ENCODE peak calls at places on chromosome 3, in six cellular contexts. One of them, this sample, is unnamed.

GRCh38 chr3:46968783-46969428 is 7.6 kb downstream of the CCDC12 start:
- ATAC-seq in HepG2: no peak
- ATAC-seq in upper lobe of left lung: no peak
- ATAC-seq in A549: no peak
- ATAC-seq in K562: no peak
- ATAC-seq in GM12878: no peak
- ATAC-seq in this sample: no peak

GRCh38 chr3:187594272-187594671 is 75.9 kb downstream of the SST start:
- ATAC-seq in HepG2: peak
- ATAC-seq in upper lobe of left lung: no peak
- ATAC-seq in A549: no peak
- ATAC-seq in K562: no peak
- ATAC-seq in GM12878: no peak
- ATAC-seq in this sample: no peak

GRCh38 chr3:62098646-62099365 is 274.5 kb downstream of the FEZF2 start:
- ATAC-seq in HepG2: no peak
- ATAC-seq in upper lobe of left lung: no peak
- ATAC-seq in A549: no peak
- ATAC-seq in K562: no peak
- ATAC-seq in GM12878: no peak
- ATAC-seq in this sample: no peak

GRCh38 chr3:196670335-196670734 is 30.8 kb downstream of the NRROS start:
- ATAC-seq in HepG2: no peak
- ATAC-seq in upper lobe of left lung: peak
- ATAC-seq in A549: no peak
- ATAC-seq in K562: peak
- ATAC-seq in GM12878: peak
- ATAC-seq in this sample: peak

GRCh38 chr3:28286595-28286994 is 45.2 kb downstream of the CMC1 start:
- ATAC-seq in HepG2: peak
- ATAC-seq in upper lobe of left lung: peak
- ATAC-seq in A549: peak
- ATAC-seq in K562: peak
- ATAC-seq in GM12878: peak
- ATAC-seq in this sample: no peak

GRCh38 chr3:184336484-184337230 is 743 bp upstream of the FAM131A start:
- ATAC-seq in HepG2: peak
- ATAC-seq in upper lobe of left lung: peak
- ATAC-seq in A549: peak
- ATAC-seq in K562: peak
- ATAC-seq in GM12878: no peak
- ATAC-seq in this sample: peak

GRCh38 chr3:14285526-14285925 is 106.9 kb downstream of the LSM3 start:
- ATAC-seq in HepG2: no peak
- ATAC-seq in upper lobe of left lung: no peak
- ATAC-seq in A549: no peak
- ATAC-seq in K562: no peak
- ATAC-seq in GM12878: no peak
- ATAC-seq in this sample: no peak

GRCh38 chr3:51876186-51876585 is 785 bp upstream of the IQCF5 start:
- ATAC-seq in HepG2: no peak
- ATAC-seq in upper lobe of left lung: no peak
- ATAC-seq in A549: no peak
- ATAC-seq in K562: no peak
- ATAC-seq in GM12878: no peak
- ATAC-seq in this sample: no peak

GRCh38 chr3:217436-217835 is 20.9 kb downstream of the CHL1 start:
- ATAC-seq in HepG2: no peak
- ATAC-seq in upper lobe of left lung: no peak
- ATAC-seq in A549: no peak
- ATAC-seq in K562: no peak
- ATAC-seq in GM12878: peak
- ATAC-seq in this sample: no peak

GRCh38 chr3:98977520-98977919 is 76.0 kb upstream of the DCBLD2 start:
- ATAC-seq in HepG2: no peak
- ATAC-seq in upper lobe of left lung: peak
- ATAC-seq in A549: peak
- ATAC-seq in K562: no peak
- ATAC-seq in GM12878: peak
- ATAC-seq in this sample: peak
- TF ChIP-seq EP300 in HepG2: no peak
- TF ChIP-seq EP300 in upper lobe of left lung: no peak
- TF ChIP-seq EP300 in A549: peak
- TF ChIP-seq EP300 in K562: no peak
- TF ChIP-seq EP300 in GM12878: no peak
- TF ChIP-seq EP300 in this sample: no peak

DNA sequence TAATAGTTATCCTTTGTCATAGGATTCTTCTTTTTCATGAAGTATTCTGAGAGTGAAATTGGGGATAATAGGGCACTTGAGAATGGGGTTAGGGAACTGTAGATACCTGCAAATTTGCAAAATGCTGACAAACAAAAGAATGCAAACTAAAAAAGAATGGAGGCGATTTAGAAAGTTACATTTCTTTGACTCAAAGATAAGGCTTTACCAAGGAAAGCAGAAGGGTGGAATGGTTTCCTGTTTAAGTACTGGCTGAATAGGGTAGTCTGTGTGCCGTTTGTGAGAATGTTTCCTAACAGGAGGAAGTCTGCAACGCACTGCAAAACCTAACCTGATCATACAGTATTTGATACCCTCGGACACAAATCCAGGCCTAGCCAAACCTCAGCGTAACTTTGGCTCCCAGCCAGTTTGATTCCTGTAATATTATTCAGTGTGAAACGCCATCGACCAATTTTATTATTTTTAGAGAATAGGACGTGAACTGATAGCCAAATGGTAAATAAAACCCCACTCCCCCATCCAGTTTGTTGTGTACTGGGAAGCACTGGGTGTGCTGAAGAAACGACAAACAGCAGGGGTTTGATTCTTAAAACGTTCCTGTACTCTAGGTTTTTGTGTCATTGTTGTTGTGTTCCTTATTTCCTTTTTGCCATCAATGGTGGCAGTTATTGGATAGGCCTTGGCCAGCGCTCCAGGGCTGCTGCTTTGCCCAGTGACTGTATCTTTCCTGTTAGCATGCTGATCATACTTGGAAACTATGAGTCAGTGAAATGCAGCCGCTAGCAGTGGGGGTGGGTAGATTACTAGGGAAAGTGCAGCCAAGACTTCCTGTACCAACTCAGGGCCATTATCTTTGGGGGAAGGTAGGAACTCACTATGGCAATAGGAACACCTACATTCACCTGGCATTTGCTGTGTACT is 148.0 kb upstream of the TBL1XR1 start:
- ATAC-seq in HepG2: peak
- ATAC-seq in upper lobe of left lung: peak
- ATAC-seq in A549: peak
- ATAC-seq in K562: peak
- ATAC-seq in GM12878: peak
- ATAC-seq in this sample: peak
- TF ChIP-seq EP300 in HepG2: peak
- TF ChIP-seq EP300 in upper lobe of left lung: peak
- TF ChIP-seq EP300 in A549: no peak
- TF ChIP-seq EP300 in K562: peak
- TF ChIP-seq EP300 in GM12878: no peak
- TF ChIP-seq EP300 in this sample: no peak

DNA sequence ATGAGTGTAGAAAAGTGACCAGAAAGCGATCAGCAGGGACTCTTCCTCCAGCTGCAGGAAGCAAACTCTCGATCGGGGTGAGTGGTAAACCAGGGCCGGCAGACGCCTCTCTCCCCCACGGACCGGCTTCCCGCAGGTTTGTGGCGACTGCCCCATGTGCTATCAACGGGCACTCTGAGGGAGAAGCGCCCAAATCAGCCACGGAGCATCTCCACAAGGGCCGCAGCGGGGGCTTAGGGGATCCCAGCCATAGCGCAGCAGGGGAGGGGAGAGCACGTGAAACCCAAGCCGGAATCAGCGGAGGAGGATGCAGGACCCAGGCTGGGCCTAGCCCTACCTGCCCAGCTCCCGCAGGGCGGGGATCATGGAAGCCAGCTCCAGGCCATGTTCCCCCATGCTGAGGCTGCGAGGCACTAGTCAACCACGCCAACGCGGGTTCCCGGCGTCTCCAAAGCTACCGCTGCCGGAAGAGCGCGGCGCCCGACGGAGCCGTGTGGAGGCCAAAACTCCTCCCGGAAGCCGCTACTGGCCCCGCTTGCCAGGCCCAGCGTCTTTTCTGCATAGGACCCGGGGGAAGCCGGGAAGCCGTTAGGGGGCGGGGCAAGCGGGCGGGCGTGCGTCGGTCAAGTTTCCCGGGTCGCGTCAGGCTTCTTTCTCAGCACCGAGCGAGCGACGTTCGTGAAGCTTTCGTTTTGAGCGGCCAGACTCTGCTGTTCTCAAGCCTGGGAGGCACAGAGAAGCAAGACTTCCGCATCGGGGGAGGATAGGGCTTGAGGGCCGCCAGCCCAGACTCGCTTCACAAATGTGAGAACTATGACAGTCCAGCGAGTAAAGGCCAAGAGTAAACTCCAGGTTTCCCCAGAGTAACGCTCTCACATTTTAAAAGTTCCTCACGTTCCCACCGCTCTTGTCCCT is at the start of gene ATR:
- ATAC-seq in HepG2: peak
- ATAC-seq in upper lobe of left lung: peak
- ATAC-seq in A549: peak
- ATAC-seq in K562: peak
- ATAC-seq in GM12878: peak
- ATAC-seq in this sample: peak
- TF ChIP-seq EP300 in HepG2: peak
- TF ChIP-seq EP300 in upper lobe of left lung: no peak
- TF ChIP-seq EP300 in A549: no peak
- TF ChIP-seq EP300 in K562: peak
- TF ChIP-seq EP300 in GM12878: no peak
- TF ChIP-seq EP300 in this sample: no peak

DNA sequence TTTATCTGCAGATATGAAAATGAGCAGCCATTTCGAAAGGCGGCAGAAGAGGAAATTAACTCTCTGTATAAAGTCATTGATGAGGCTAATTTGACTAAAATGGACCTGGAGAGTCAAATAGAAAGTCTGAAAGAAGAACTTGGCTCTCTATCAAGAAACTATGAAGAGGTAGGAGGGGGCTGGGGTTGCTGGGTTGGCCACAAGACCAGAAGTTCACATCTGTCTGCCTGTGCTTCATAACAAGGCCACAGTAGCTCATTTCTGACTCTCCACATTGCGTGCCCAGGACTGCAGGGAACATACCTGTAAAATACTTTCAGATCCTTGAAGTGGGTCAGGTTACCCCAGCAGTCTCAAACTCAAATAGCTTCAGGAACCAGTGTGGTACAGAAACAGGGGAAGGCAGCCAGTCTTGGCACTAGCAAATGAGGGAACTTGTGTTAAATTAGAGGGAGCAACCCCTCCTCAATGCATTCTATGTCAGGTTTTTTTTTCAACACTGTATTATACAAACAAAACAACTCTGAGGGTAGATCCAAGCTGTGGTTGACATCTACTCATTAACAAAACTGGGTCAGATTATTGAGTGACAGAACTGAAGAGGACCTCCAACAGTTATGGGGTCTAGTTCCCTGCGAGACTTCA is 48.7 kb downstream of the BFSP2 start:
- ATAC-seq in HepG2: no peak
- ATAC-seq in upper lobe of left lung: peak
- ATAC-seq in A549: no peak
- ATAC-seq in K562: no peak
- ATAC-seq in GM12878: peak
- ATAC-seq in this sample: no peak
- TF ChIP-seq EP300 in HepG2: no peak
- TF ChIP-seq EP300 in upper lobe of left lung: no peak
- TF ChIP-seq EP300 in A549: no peak
- TF ChIP-seq EP300 in K562: no peak
- TF ChIP-seq EP300 in GM12878: peak
- TF ChIP-seq EP300 in this sample: no peak

GRCh38 chr3:50193746-50194127 is 2.3 kb downstream of the GNAT1 start:
- ATAC-seq in HepG2: no peak
- ATAC-seq in upper lobe of left lung: no peak
- ATAC-seq in A549: no peak
- ATAC-seq in K562: no peak
- ATAC-seq in GM12878: no peak
- ATAC-seq in this sample: no peak

GRCh38 chr3:50192124-50192523 is 714 bp downstream of the GNAT1 start:
- ATAC-seq in HepG2: no peak
- ATAC-seq in upper lobe of left lung: no peak
- ATAC-seq in A549: no peak
- ATAC-seq in K562: no peak
- ATAC-seq in GM12878: no peak
- ATAC-seq in this sample: no peak

GRCh38 chr3:50194128-50194902 is 2.9 kb downstream of the GNAT1 start:
- ATAC-seq in HepG2: peak
- ATAC-seq in upper lobe of left lung: peak
- ATAC-seq in A549: peak
- ATAC-seq in K562: peak
- ATAC-seq in GM12878: peak
- ATAC-seq in this sample: peak

GRCh38 chr3:50193286-50193685 is 1.9 kb downstream of the GNAT1 start:
- ATAC-seq in HepG2: no peak
- ATAC-seq in upper lobe of left lung: no peak
- ATAC-seq in A549: no peak
- ATAC-seq in K562: no peak
- ATAC-seq in GM12878: no peak
- ATAC-seq in this sample: no peak

GRCh38 chr3:50192689-50193141 is 1.3 kb downstream of the GNAT1 start:
- ATAC-seq in HepG2: no peak
- ATAC-seq in upper lobe of left lung: peak
- ATAC-seq in A549: peak
- ATAC-seq in K562: peak
- ATAC-seq in GM12878: peak
- ATAC-seq in this sample: no peak
- TF ChIP-seq EP300 in HepG2: no peak
- TF ChIP-seq EP300 in upper lobe of left lung: no peak
- TF ChIP-seq EP300 in A549: no peak
- TF ChIP-seq EP300 in K562: no peak
- TF ChIP-seq EP300 in GM12878: no peak
- TF ChIP-seq EP300 in this sample: no peak

This sample was measured in gastroesophageal sphincter.